ENCODE peak calls at places on chromosomes 5 and 9, in five cellular contexts. One of them, this sample, is unnamed.

GRCh38 chr5:52690236-52690685 is 97.5 kb upstream of the ITGA1 start:
- DNase-seq in astrocyte of the spinal cord: peak; percentile 40
- DNase-seq in T-cell: no peak
- DNase-seq in occipital lobe: no peak
- DNase-seq in left ventricle myocardium superior: no peak
- DNase-seq in this sample: no peak

GRCh38 chr9:2597483-2597882 is 24.1 kb upstream of the VLDLR start:
- DNase-seq in astrocyte of the spinal cord: no peak
- DNase-seq in T-cell: no peak
- DNase-seq in occipital lobe: no peak
- DNase-seq in left ventricle myocardium superior: no peak
- DNase-seq in this sample: no peak

GRCh38 chr5:32329395-32329834 is 16.7 kb upstream of the MTMR12 start:
- DNase-seq in astrocyte of the spinal cord: peak; percentile 67
- DNase-seq in T-cell: peak; percentile 42
- DNase-seq in occipital lobe: peak; percentile 27
- DNase-seq in left ventricle myocardium superior: peak; percentile 63
- DNase-seq in this sample: peak; percentile 47

GRCh38 chr5:15615859-15616258 is 115.9 kb downstream of the FBXL7 start:
- DNase-seq in astrocyte of the spinal cord: no peak
- DNase-seq in T-cell: no peak
- DNase-seq in occipital lobe: no peak
- DNase-seq in left ventricle myocardium superior: no peak
- DNase-seq in this sample: no peak

GRCh38 chr5:150315245-150315644 is 12.5 kb upstream of the ARSI start:
- DNase-seq in astrocyte of the spinal cord: no peak
- DNase-seq in T-cell: no peak
- DNase-seq in occipital lobe: no peak
- DNase-seq in left ventricle myocardium superior: no peak
- DNase-seq in this sample: no peak

GRCh38 chr5:1667648-1668140 is 131.9 kb downstream of the MRPL36 start:
- DNase-seq in astrocyte of the spinal cord: no peak
- DNase-seq in T-cell: no peak
- DNase-seq in occipital lobe: no peak
- DNase-seq in left ventricle myocardium superior: no peak
- DNase-seq in this sample: no peak

GRCh38 chr9:106111039-106111740 is 416.8 kb downstream of the TMEM38B start:
- DNase-seq in astrocyte of the spinal cord: no peak
- DNase-seq in T-cell: no peak
- DNase-seq in occipital lobe: no peak
- DNase-seq in left ventricle myocardium superior: no peak
- DNase-seq in this sample: no peak

GRCh38 chr5:89967806-89968444 is 441.6 kb downstream of the CETN3 start:
- DNase-seq in astrocyte of the spinal cord: peak; percentile 69
- DNase-seq in T-cell: no peak
- DNase-seq in occipital lobe: no peak
- DNase-seq in left ventricle myocardium superior: no peak
- DNase-seq in this sample: no peak

GRCh38 chr9:89695441-89695891 is 90.7 kb downstream of the GADD45G start:
- DNase-seq in astrocyte of the spinal cord: no peak
- DNase-seq in T-cell: no peak
- DNase-seq in occipital lobe: no peak
- DNase-seq in left ventricle myocardium superior: no peak
- DNase-seq in this sample: no peak

GRCh38 chr5:167822241-167822640 is 469.2 kb upstream of the WWC1 start:
- DNase-seq in astrocyte of the spinal cord: peak; percentile 52
- DNase-seq in T-cell: no peak
- DNase-seq in occipital lobe: no peak
- DNase-seq in left ventricle myocardium superior: no peak
- DNase-seq in this sample: no peak

GRCh38 chr9:110208031-110208430 is at the start of gene C9orf152:
- DNase-seq in astrocyte of the spinal cord: no peak
- DNase-seq in T-cell: no peak
- DNase-seq in occipital lobe: no peak
- DNase-seq in left ventricle myocardium superior: no peak
- DNase-seq in this sample: no peak

GRCh38 chr5:56852228-56853000 is 37.1 kb downstream of the MAP3K1 start:
- DNase-seq in astrocyte of the spinal cord: peak; percentile 54
- DNase-seq in T-cell: no peak
- DNase-seq in occipital lobe: no peak
- DNase-seq in left ventricle myocardium superior: no peak
- DNase-seq in this sample: no peak

GRCh38 chr5:173187054-173187743 is 42.9 kb downstream of the BNIP1 start:
- DNase-seq in astrocyte of the spinal cord: no peak
- DNase-seq in T-cell: no peak
- DNase-seq in occipital lobe: no peak
- DNase-seq in left ventricle myocardium superior: no peak
- DNase-seq in this sample: no peak

GRCh38 chr5:140041099-140041491 is 2.0 kb downstream of the NRG2 start:
- DNase-seq in astrocyte of the spinal cord: no peak
- DNase-seq in T-cell: no peak
- DNase-seq in occipital lobe: no peak
- DNase-seq in left ventricle myocardium superior: no peak
- DNase-seq in this sample: no peak

GRCh38 chr5:64947801-64948200 is 179.1 kb downstream of the CWC27 start:
- DNase-seq in astrocyte of the spinal cord: no peak
- DNase-seq in T-cell: no peak
- DNase-seq in occipital lobe: no peak
- DNase-seq in left ventricle myocardium superior: no peak
- DNase-seq in this sample: no peak

GRCh38 chr5:166074839-166075481 is 2216.5 kb upstream of the WWC1 start:
- DNase-seq in astrocyte of the spinal cord: no peak
- DNase-seq in T-cell: no peak
- DNase-seq in occipital lobe: no peak
- DNase-seq in left ventricle myocardium superior: no peak
- DNase-seq in this sample: no peak